ENCODE peak calls at places on chromosomes 12 and 14, in ten cellular contexts. P is esophagus squamous epithelium, O is testis, K is NB4, D is tibial nerve, Z is HCT116, T is A549, U is heart left ventricle, A is IMR-90, N is suprapubic skin. B is an unnamed sample.

GRCh38 chr14:27528328-27528727 is 930.5 kb upstream of the NOVA1 start:
- DNase-seq in P (no peak), U (no peak), A (no peak), Z (no peak), T (peak), O (no peak), N (no peak), K (peak), D (no peak), B (no peak)

GRCh38 chr14:105015242-105015641 is 5.6 kb downstream of the CDCA4 start:
- DNase-seq in N (peak), P (no peak), A (no peak), T (no peak), D (no peak), Z (no peak), U (no peak), O (no peak), K (no peak), B (no peak)

GRCh38 chr12:104775731-104776231 is 182.3 kb downstream of the SLC41A2 start:
- DNase-seq in N (no peak), O (no peak), K (no peak), U (no peak), A (no peak), Z (no peak), T (no peak), P (no peak), D (no peak), B (no peak)

GRCh38 chr12:16165506-16165905 is 112.0 kb downstream of the SLC15A5 start:
- DNase-seq in O (peak), K (peak), A (peak), Z (peak), U (no peak), T (peak), N (peak), P (no peak), D (peak), B (peak)

GRCh38 chr14:37585101-37585479 is 10.0 kb downstream of the FOXA1 start:
- DNase-seq in A (no peak), O (no peak), U (no peak), D (no peak), Z (no peak), N (no peak), P (no peak), K (no peak), T (no peak), B (no peak)

GRCh38 chr14:103710771-103711392 is 4.4 kb downstream of the XRCC3 start:
- DNase-seq in A (no peak), T (no peak), O (no peak), N (no peak), K (no peak), U (no peak), D (no peak), P (no peak), Z (no peak), B (no peak)

GRCh38 chr14:29528889-29529288 is 398.8 kb downstream of the PRKD1 start:
- DNase-seq in O (no peak), K (no peak), U (no peak), Z (no peak), N (no peak), A (no peak), D (no peak), T (no peak), P (no peak), B (no peak)

GRCh38 chr14:37172024-37172869 is at the start of gene SLC25A21:
- DNase-seq in D (peak), T (peak), N (peak), A (peak), K (no peak), O (peak), P (no peak), U (peak), Z (peak), B (peak)

GRCh38 chr12:90938451-90938850 is 16.5 kb downstream of the CCER1 start:
- DNase-seq in K (no peak), A (peak), Z (no peak), O (no peak), N (no peak), U (no peak), T (peak), D (no peak), P (no peak), B (no peak)

GRCh38 chr12:75623631-75624118 is 112.3 kb upstream of the KRR1 start:
- DNase-seq in O (no peak), K (peak), D (no peak), P (no peak), U (peak), N (no peak), Z (peak), A (peak), T (peak), B (no peak)

GRCh38 chr14:96135285-96135684 is 69.4 kb upstream of the BDKRB2 start:
- DNase-seq in Z (no peak), N (no peak), P (no peak), A (no peak), K (no peak), O (no peak), T (no peak), D (no peak), U (no peak), B (peak)

GRCh38 chr14:105894125-105894977 is 368.0 kb downstream of the TMEM121 start:
- DNase-seq in U (peak), Z (no peak), K (no peak), O (no peak), D (peak), T (no peak), A (no peak), N (peak), P (no peak), B (peak)

GRCh38 chr12:53053223-53054111 is 3.6 kb downstream of the TNS2 start:
- DNase-seq in N (peak), O (peak), Z (peak), U (peak), K (peak), P (no peak), A (no peak), D (peak), T (peak), B (peak)

GRCh38 chr12:67651380-67651695 is 2.8 kb downstream of the DYRK2 start:
- DNase-seq in P (no peak), T (peak), K (peak), U (no peak), O (no peak), D (no peak), Z (no peak), N (no peak), A (peak), B (no peak)

GRCh38 chr12:94722664-94723063 is 72.3 kb upstream of the TMCC3 start:
- DNase-seq in T (no peak), U (no peak), A (no peak), P (no peak), O (no peak), K (no peak), N (no peak), D (no peak), Z (no peak), B (no peak)

GRCh38 chr12:124406043-124406442 is 111.2 kb downstream of the RFLNA start:
- DNase-seq in Z (no peak), U (no peak), P (no peak), O (no peak), D (no peak), A (no peak), T (no peak), K (no peak), N (no peak), B (no peak)

GRCh38 chr14:62304172-62304571 is 542.0 kb downstream of the SNAPC1 start:
- DNase-seq in D (no peak), O (no peak), U (no peak), P (no peak), N (no peak), T (no peak), Z (no peak), A (no peak), K (no peak), B (no peak)

DNA sequence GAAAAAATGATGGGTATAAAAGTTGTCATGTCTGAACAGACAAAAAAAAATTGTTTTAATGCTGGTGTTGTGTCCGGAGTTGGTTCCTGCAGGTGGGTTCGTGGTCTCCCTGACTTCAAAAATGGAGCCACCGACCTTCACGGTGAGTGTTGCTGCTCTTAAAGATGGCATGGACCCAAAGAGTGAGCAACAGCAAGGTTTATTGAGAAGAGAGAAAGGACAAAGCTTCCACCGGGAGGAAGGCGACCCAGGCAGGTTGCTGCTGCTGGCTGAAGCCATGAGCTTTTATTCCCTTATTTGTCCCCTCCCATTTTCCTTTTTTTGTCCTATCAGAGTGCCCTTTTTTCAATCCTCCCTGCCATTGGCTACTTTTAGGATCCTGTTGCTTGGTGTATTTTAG is at the start of gene TAS2R31:
- DNase-seq in D (no peak), O (no peak), Z (no peak), A (no peak), P (no peak), K (no peak), T (no peak), U (no peak), N (no peak), B (no peak)
- TF ChIP-seq POLR2A in D (no peak), O (no peak), Z (no peak), A (no peak), P (no peak), K (no peak), T (no peak), U (no peak), N (no peak), B (no peak)

DNA sequence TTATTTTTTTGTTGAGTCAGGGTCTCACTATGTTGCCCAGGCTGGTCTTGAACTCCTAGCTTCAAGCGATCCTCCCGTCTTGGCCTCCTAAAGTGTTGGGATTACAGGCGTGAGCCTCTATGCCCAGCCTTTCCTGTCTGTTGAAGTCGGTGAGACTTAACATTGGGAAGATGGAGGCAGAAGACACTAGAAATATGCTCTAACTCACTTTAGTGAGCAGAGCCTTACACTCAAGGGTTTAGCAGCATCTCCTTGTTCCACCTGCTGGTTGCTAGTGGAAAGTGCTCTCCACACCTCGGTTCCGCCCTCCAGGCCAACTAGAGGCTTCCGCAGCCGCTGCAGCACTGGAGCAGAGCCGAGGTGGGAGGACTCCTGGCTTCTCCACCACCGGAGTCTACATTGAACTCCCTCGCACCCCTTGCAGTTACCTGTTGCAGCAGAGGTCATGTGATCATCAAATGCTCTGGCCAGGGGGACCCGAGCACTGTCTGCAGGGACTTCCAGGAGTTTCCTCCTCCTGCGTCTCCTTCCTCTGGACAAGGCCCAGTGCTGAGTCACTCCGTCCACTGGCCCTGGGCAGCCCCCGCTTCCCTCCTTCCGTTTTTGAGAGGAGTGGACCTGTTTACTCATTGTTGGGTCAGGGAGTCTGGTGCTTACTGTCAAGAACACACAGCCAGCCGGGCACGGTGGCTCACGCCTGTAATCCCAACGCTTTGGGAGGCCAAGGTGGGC is 9.4 kb upstream of the HVCN1 start:
- DNase-seq in A (peak), O (peak), P (no peak), T (peak), D (peak), Z (peak), K (peak), N (peak), U (peak), B (peak)
- TF ChIP-seq POLR2A in A (no peak), O (no peak), P (no peak), T (no peak), D (no peak), Z (no peak), K (no peak), N (no peak), U (peak), B (no peak)

DNA sequence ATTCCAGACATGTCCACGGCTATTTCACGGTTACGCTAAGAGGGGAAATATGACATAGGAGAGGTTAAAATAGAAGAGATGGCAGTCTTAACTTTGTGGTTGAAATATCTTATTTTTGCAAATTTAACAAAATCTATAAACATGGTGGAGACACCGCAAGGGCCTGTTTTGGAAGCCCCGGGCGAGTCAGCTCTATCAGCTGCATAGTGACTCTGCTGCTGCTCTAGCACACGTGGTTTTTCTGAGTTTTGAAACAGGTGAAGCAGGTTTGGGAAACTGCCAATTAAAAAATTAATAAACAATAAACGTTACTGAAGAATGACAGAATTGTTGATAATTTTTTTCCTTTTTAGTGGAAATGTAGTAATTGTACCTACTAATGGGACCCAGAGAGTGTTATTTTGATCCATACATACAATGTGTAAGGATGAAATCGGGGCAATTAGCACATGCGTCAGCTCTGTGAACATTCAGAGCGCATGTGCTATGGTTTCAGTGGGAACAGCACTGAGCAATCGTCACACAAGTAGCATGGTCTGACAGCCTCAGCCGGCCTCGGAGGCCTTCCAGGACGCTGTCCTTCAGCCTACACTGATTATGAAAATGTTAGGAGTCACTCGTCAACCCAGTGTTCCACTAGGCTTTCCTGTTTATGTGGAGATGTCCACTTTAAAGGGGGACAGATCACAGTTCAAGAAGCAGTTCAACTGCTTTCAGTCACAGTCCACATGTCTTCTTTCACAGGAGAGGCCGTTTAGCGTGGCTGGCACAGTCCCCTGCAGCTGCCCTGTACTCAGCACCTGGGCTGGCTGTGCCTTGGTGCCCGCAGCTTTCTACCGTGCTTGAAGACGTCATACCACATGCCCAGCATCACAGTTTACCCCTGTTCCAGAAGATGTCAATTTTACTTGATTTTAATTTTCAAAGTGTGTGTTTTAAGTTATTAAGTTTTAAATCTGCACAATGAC is 51.8 kb downstream of the MOK start:
- DNase-seq in O (no peak), N (peak), U (peak), K (no peak), Z (no peak), A (no peak), P (no peak), T (no peak), D (no peak), B (peak)
- TF ChIP-seq POLR2A in O (no peak), N (no peak), U (no peak), K (no peak), Z (no peak), A (no peak), P (no peak), T (no peak), D (no peak), B (peak)

GRCh38 chr12:12507121-12507520 is 55.5 kb downstream of the DUSP16 start:
- DNase-seq in Z (no peak), A (no peak), T (no peak), U (no peak), N (no peak), P (no peak), K (no peak), D (no peak), O (no peak), B (no peak)

GRCh38 chr12:12508612-12509011 is 54.1 kb downstream of the DUSP16 start:
- DNase-seq in T (no peak), P (no peak), Z (no peak), N (no peak), A (peak), O (no peak), U (no peak), K (no peak), D (no peak), B (no peak)

GRCh38 chr12:12506541-12506940 is 56.1 kb downstream of the DUSP16 start:
- DNase-seq in Z (no peak), O (peak), D (no peak), P (no peak), A (peak), T (no peak), U (peak), K (no peak), N (no peak), B (no peak)

GRCh38 chr12:12503384-12504078 is 59.1 kb downstream of the DUSP16 start:
- DNase-seq in Z (no peak), D (no peak), N (no peak), A (no peak), P (no peak), U (no peak), O (no peak), K (no peak), T (no peak), B (no peak)

DNA sequence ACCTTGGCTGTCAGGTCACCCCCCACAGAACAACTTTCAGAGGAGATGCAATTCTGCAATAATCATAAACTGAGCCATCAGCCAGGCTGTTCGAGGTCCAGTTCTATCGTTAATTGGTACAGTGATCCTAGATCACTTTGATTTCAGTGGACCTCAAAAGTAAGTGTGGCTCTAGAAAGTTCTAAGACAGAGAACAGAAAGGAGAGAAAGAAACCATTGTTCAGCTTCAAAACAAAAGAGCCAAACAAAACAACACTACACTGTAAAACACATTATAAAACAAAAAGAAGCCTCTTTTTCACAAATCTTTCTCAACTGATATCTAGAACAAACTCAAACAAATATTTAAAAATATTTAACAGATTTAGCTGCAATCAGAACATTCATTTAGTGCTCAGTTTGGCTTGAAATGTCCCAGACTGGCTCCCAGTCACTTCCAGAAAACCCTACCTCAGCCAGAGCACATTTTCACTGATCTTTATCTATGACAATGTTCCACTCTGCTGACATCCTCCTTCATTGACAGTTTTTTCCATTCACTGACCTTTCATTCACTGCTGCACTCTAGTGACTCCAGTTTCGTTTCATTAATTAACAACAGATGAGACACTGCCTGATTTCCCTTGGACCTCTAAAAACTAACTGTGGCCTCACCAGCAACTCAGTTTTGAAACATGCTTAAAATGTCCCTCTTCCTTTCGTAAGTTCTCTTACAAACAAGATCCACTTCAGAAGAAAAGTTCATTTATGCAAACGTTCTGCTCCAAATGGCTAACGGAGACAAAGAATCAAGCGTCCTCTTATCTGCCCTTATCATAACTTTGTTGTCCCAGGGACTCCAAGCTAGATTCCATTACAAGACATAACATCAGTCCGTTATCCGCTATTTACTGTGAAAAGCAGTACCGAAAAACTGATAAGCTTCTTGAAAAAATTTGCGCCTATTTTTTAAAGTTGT is 56.8 kb downstream of the DUSP16 start:
- DNase-seq in D (no peak), K (no peak), T (no peak), N (no peak), Z (no peak), O (no peak), A (peak), U (no peak), P (no peak), B (peak)
- TF ChIP-seq POLR2A in D (no peak), K (no peak), T (no peak), N (no peak), Z (no peak), O (no peak), A (no peak), U (no peak), P (no peak), B (peak)

DNA sequence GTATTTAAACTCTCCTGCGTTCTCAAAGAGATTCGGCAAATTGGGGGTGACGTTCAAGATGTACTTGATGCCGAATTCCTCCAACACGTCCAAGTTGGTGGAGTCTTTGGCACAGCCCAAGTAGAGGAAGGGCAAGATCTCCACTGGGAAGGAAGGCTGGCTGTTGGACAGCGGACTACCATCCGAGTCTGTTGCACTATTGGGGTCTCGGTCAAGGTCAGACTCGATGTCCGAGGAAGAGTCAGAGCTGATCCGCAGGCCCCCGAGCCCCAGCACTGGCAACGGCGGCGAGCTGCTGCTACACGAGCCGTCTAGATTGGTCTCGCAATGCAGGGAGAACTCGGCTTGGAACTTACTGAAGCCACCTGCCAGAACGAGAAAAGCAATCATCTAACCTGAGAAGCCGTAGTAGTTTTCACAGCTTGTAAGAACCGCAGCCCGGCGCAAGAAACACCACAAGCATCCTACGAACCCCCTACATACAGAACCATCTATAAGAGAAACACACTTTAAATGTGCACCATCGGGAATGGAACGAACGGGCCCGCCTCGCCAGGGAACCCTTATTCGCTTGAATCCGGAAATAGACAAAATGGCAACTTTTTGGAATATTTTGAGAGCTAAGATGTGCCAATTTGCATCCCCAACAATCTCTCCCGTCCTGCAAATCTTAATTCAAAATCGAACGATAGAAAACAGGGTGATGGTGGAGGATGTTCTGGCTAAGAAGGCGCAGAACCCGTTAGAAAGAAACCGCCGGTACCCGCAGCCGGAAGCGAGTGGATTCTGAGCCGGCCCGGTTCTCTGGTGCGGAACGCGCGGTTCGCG is 1.4 kb downstream of the DUSP6 start:
- DNase-seq in U (no peak), T (no peak), O (no peak), K (peak), P (no peak), N (no peak), Z (no peak), D (no peak), A (no peak), B (no peak)
- TF ChIP-seq POLR2A in U (no peak), T (no peak), O (no peak), K (no peak), P (no peak), N (no peak), Z (no peak), D (no peak), A (peak), B (no peak)

GRCh38 chr12:6457220-6457945 is 5.5 kb downstream of the TAPBPL start:
- DNase-seq in P (no peak), Z (no peak), D (no peak), A (no peak), N (no peak), K (no peak), U (no peak), O (no peak), T (no peak), B (no peak)
- TF ChIP-seq POLR2A in P (no peak), Z (no peak), D (no peak), A (no peak), N (no peak), K (no peak), U (no peak), O (no peak), T (no peak), B (no peak)

B was measured in adrenal gland.